ENCODE peak calls at places on chromosomes 1 and 21, in eight cellular contexts. One of them, this sample, is unnamed.

GRCh38 chr1:90864681-90865080 is 147.6 kb upstream of the BARHL2 start:
- DNase-seq in tibial nerve: no peak
- DNase-seq in IMR-90: no peak
- DNase-seq in heart left ventricle: no peak
- DNase-seq in body of pancreas: no peak
- DNase-seq in ovary: no peak
- DNase-seq in right lobe of liver: no peak
- DNase-seq in adrenal gland: no peak
- DNase-seq in this sample: no peak

GRCh38 chr1:16218014-16218673 is 5.7 kb upstream of the ARHGEF19 start:
- DNase-seq in body of pancreas: no peak
- DNase-seq in adrenal gland: no peak
- DNase-seq in ovary: no peak
- DNase-seq in heart left ventricle: no peak
- DNase-seq in IMR-90: no peak
- DNase-seq in tibial nerve: no peak
- DNase-seq in right lobe of liver: no peak
- DNase-seq in this sample: no peak

GRCh38 chr1:171081220-171081993 is 9.3 kb upstream of the FMO3 start:
- DNase-seq in IMR-90: peak
- DNase-seq in right lobe of liver: no peak
- DNase-seq in heart left ventricle: no peak
- DNase-seq in tibial nerve: no peak
- DNase-seq in adrenal gland: no peak
- DNase-seq in body of pancreas: no peak
- DNase-seq in ovary: no peak
- DNase-seq in this sample: no peak

GRCh38 chr1:58436615-58437297 is 109.8 kb downstream of the OMA1 start:
- DNase-seq in heart left ventricle: no peak
- DNase-seq in adrenal gland: no peak
- DNase-seq in tibial nerve: no peak
- DNase-seq in ovary: no peak
- DNase-seq in right lobe of liver: no peak
- DNase-seq in IMR-90: no peak
- DNase-seq in body of pancreas: no peak
- DNase-seq in this sample: no peak

GRCh38 chr21:32884062-32884461 is 112.5 kb upstream of the PAXBP1 start:
- DNase-seq in IMR-90: no peak
- DNase-seq in heart left ventricle: no peak
- DNase-seq in right lobe of liver: no peak
- DNase-seq in adrenal gland: no peak
- DNase-seq in body of pancreas: no peak
- DNase-seq in ovary: no peak
- DNase-seq in tibial nerve: no peak
- DNase-seq in this sample: no peak

GRCh38 chr21:19508844-19509243 is 1105.3 kb upstream of the TMPRSS15 start:
- DNase-seq in tibial nerve: no peak
- DNase-seq in body of pancreas: no peak
- DNase-seq in right lobe of liver: no peak
- DNase-seq in ovary: no peak
- DNase-seq in adrenal gland: no peak
- DNase-seq in IMR-90: no peak
- DNase-seq in heart left ventricle: no peak
- DNase-seq in this sample: no peak

GRCh38 chr1:10651793-10652192 is 144.7 kb downstream of the CASZ1 start:
- DNase-seq in heart left ventricle: no peak
- DNase-seq in body of pancreas: peak
- DNase-seq in IMR-90: no peak
- DNase-seq in ovary: no peak
- DNase-seq in tibial nerve: no peak
- DNase-seq in right lobe of liver: no peak
- DNase-seq in adrenal gland: no peak
- DNase-seq in this sample: no peak

GRCh38 chr1:99727575-99728190 is 38.8 kb downstream of the FRRS1 start:
- DNase-seq in adrenal gland: no peak
- DNase-seq in IMR-90: peak
- DNase-seq in right lobe of liver: no peak
- DNase-seq in tibial nerve: no peak
- DNase-seq in ovary: no peak
- DNase-seq in heart left ventricle: no peak
- DNase-seq in body of pancreas: no peak
- DNase-seq in this sample: no peak

GRCh38 chr1:19096036-19096833 is 113.8 kb downstream of the UBR4 start:
- DNase-seq in ovary: no peak
- DNase-seq in heart left ventricle: no peak
- DNase-seq in right lobe of liver: no peak
- DNase-seq in adrenal gland: peak
- DNase-seq in tibial nerve: no peak
- DNase-seq in IMR-90: peak
- DNase-seq in body of pancreas: peak
- DNase-seq in this sample: no peak

GRCh38 chr1:54798769-54799641 is 2.1 kb downstream of the TTC22 start:
- DNase-seq in IMR-90: peak
- DNase-seq in adrenal gland: no peak
- DNase-seq in body of pancreas: no peak
- DNase-seq in right lobe of liver: peak
- DNase-seq in tibial nerve: no peak
- DNase-seq in ovary: no peak
- DNase-seq in heart left ventricle: no peak
- DNase-seq in this sample: no peak

GRCh38 chr1:225299624-225300023 is 128.2 kb downstream of the LBR start:
- DNase-seq in ovary: no peak
- DNase-seq in heart left ventricle: no peak
- DNase-seq in IMR-90: peak
- DNase-seq in right lobe of liver: no peak
- DNase-seq in tibial nerve: no peak
- DNase-seq in body of pancreas: no peak
- DNase-seq in adrenal gland: no peak
- DNase-seq in this sample: no peak

GRCh38 chr1:78839704-78840277 is 166.7 kb downstream of the ADGRL4 start:
- DNase-seq in ovary: no peak
- DNase-seq in right lobe of liver: no peak
- DNase-seq in body of pancreas: peak
- DNase-seq in heart left ventricle: no peak
- DNase-seq in tibial nerve: no peak
- DNase-seq in IMR-90: peak
- DNase-seq in adrenal gland: peak
- DNase-seq in this sample: no peak

GRCh38 chr1:183892351-183892793 is 87.5 kb downstream of the RGL1 start:
- DNase-seq in ovary: no peak
- DNase-seq in body of pancreas: no peak
- DNase-seq in heart left ventricle: no peak
- DNase-seq in tibial nerve: no peak
- DNase-seq in adrenal gland: no peak
- DNase-seq in IMR-90: peak
- DNase-seq in right lobe of liver: no peak
- DNase-seq in this sample: peak

GRCh38 chr1:234597894-234598293 is 12.1 kb downstream of the IRF2BP2 start:
- DNase-seq in body of pancreas: peak
- DNase-seq in ovary: peak
- DNase-seq in tibial nerve: no peak
- DNase-seq in adrenal gland: no peak
- DNase-seq in IMR-90: peak
- DNase-seq in right lobe of liver: no peak
- DNase-seq in heart left ventricle: peak
- DNase-seq in this sample: no peak

GRCh38 chr1:156623946-156624813 is 5.0 kb downstream of the HAPLN2 start:
- DNase-seq in right lobe of liver: no peak
- DNase-seq in tibial nerve: no peak
- DNase-seq in heart left ventricle: peak
- DNase-seq in adrenal gland: peak
- DNase-seq in body of pancreas: no peak
- DNase-seq in ovary: peak
- DNase-seq in IMR-90: peak
- DNase-seq in this sample: no peak

GRCh38 chr1:55064071-55064581 is 24.8 kb downstream of the PCSK9 start:
- DNase-seq in tibial nerve: no peak
- DNase-seq in heart left ventricle: no peak
- DNase-seq in adrenal gland: no peak
- DNase-seq in body of pancreas: no peak
- DNase-seq in IMR-90: no peak
- DNase-seq in ovary: no peak
- DNase-seq in right lobe of liver: peak
- DNase-seq in this sample: no peak

GRCh38 chr1:60563777-60564176 is 490.2 kb upstream of the C1orf87 start:
- DNase-seq in tibial nerve: no peak
- DNase-seq in adrenal gland: no peak
- DNase-seq in right lobe of liver: no peak
- DNase-seq in body of pancreas: no peak
- DNase-seq in ovary: no peak
- DNase-seq in IMR-90: no peak
- DNase-seq in heart left ventricle: no peak
- DNase-seq in this sample: no peak

GRCh38 chr1:35845766-35846165 is 37.2 kb upstream of the AGO1 start:
- DNase-seq in adrenal gland: no peak
- DNase-seq in right lobe of liver: no peak
- DNase-seq in body of pancreas: no peak
- DNase-seq in heart left ventricle: no peak
- DNase-seq in ovary: no peak
- DNase-seq in tibial nerve: no peak
- DNase-seq in IMR-90: peak
- DNase-seq in this sample: no peak

GRCh38 chr1:184569106-184569505 is 182.3 kb downstream of the C1orf21 start:
- DNase-seq in heart left ventricle: no peak
- DNase-seq in adrenal gland: no peak
- DNase-seq in right lobe of liver: no peak
- DNase-seq in IMR-90: no peak
- DNase-seq in tibial nerve: no peak
- DNase-seq in body of pancreas: no peak
- DNase-seq in ovary: no peak
- DNase-seq in this sample: no peak

GRCh38 chr1:66300986-66301451 is 232.9 kb upstream of the SGIP1 start:
- DNase-seq in heart left ventricle: no peak
- DNase-seq in tibial nerve: no peak
- DNase-seq in adrenal gland: no peak
- DNase-seq in ovary: no peak
- DNase-seq in right lobe of liver: no peak
- DNase-seq in IMR-90: peak
- DNase-seq in body of pancreas: no peak
- DNase-seq in this sample: no peak

GRCh38 chr1:41844255-41844654 is 74.5 kb downstream of the HIVEP3 start:
- DNase-seq in tibial nerve: no peak
- DNase-seq in IMR-90: no peak
- DNase-seq in ovary: no peak
- DNase-seq in right lobe of liver: no peak
- DNase-seq in heart left ventricle: no peak
- DNase-seq in adrenal gland: no peak
- DNase-seq in body of pancreas: no peak
- DNase-seq in this sample: no peak

GRCh38 chr1:98315309-98315708 is 346.2 kb upstream of the SNX7 start:
- DNase-seq in body of pancreas: no peak
- DNase-seq in right lobe of liver: no peak
- DNase-seq in adrenal gland: no peak
- DNase-seq in heart left ventricle: no peak
- DNase-seq in ovary: no peak
- DNase-seq in IMR-90: peak
- DNase-seq in tibial nerve: no peak
- DNase-seq in this sample: no peak

GRCh38 chr1:116961599-116961998 is 40.0 kb upstream of the CD101 start:
- DNase-seq in right lobe of liver: no peak
- DNase-seq in tibial nerve: no peak
- DNase-seq in ovary: no peak
- DNase-seq in IMR-90: no peak
- DNase-seq in adrenal gland: no peak
- DNase-seq in body of pancreas: no peak
- DNase-seq in heart left ventricle: no peak
- DNase-seq in this sample: no peak

GRCh38 chr1:30758785-30759380 is 1.3 kb upstream of the LAPTM5 start:
- DNase-seq in ovary: no peak
- DNase-seq in tibial nerve: no peak
- DNase-seq in heart left ventricle: no peak
- DNase-seq in right lobe of liver: no peak
- DNase-seq in body of pancreas: no peak
- DNase-seq in IMR-90: no peak
- DNase-seq in adrenal gland: no peak
- DNase-seq in this sample: no peak
- TF ChIP-seq POLR2A in ovary: no peak
- TF ChIP-seq POLR2A in tibial nerve: no peak
- TF ChIP-seq POLR2A in heart left ventricle: no peak
- TF ChIP-seq POLR2A in right lobe of liver: no peak
- TF ChIP-seq POLR2A in body of pancreas: no peak
- TF ChIP-seq POLR2A in IMR-90: no peak
- TF ChIP-seq POLR2A in adrenal gland: no peak
- TF ChIP-seq POLR2A in this sample: no peak

DNA sequence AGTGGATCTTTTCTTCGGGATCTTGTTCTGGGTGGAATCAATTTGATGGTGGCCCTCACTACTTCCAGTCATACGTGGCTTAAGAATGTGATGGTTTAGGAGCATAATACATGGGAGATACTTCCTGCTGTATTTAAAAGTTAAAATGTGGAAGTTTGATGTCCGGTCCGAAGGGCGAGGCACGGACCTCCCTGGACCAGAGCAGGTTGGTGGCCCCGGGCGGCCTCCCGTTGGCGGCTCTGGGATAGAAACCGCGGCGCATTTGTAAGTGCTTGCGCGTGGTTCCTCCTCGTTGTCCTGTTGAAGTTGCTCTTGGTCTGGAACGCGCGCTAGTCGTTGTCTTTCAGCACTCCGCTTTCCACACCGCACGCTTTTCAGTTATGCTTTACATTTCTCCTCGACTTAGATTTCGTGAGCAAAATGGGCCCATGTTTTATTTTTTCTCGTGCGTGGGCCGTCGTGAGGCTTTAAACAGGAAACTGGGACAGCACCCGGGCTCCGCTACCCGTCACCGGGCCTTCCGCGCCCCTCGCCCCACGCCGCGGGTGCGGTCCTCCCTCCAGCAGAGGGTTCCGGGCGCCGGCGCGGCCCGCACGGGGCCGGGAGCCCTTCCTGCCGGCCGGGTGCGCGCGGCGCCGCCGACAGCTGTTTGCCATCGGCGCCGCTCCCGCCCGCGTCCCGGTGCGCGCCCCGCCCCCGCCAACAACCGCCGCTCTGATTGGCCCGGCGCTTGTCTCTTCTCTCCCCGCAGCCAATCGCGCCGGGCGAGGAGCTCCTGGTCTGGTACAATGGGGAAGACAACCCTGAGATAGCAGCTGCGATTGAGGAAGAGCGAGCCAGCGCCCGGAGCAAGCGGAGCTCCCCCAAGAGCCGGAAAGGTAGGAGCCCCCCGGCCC is 48.9 kb downstream of the PRDM2 start:
- DNase-seq in body of pancreas: peak
- DNase-seq in ovary: peak
- DNase-seq in heart left ventricle: peak
- DNase-seq in adrenal gland: peak
- DNase-seq in tibial nerve: peak
- DNase-seq in IMR-90: peak
- DNase-seq in right lobe of liver: peak
- DNase-seq in this sample: peak
- TF ChIP-seq POLR2A in body of pancreas: peak
- TF ChIP-seq POLR2A in ovary: peak
- TF ChIP-seq POLR2A in heart left ventricle: no peak
- TF ChIP-seq POLR2A in adrenal gland: peak
- TF ChIP-seq POLR2A in tibial nerve: peak
- TF ChIP-seq POLR2A in IMR-90: peak
- TF ChIP-seq POLR2A in right lobe of liver: peak
- TF ChIP-seq POLR2A in this sample: peak

GRCh38 chr21:44517175-44517899 is 22.7 kb downstream of the KRTAP10-1 start:
- DNase-seq in adrenal gland: no peak
- DNase-seq in body of pancreas: peak
- DNase-seq in heart left ventricle: no peak
- DNase-seq in IMR-90: peak
- DNase-seq in right lobe of liver: no peak
- DNase-seq in tibial nerve: no peak
- DNase-seq in ovary: no peak
- DNase-seq in this sample: no peak
- TF ChIP-seq POLR2A in adrenal gland: no peak
- TF ChIP-seq POLR2A in body of pancreas: no peak
- TF ChIP-seq POLR2A in heart left ventricle: no peak
- TF ChIP-seq POLR2A in IMR-90: no peak
- TF ChIP-seq POLR2A in right lobe of liver: no peak
- TF ChIP-seq POLR2A in tibial nerve: no peak
- TF ChIP-seq POLR2A in ovary: no peak
- TF ChIP-seq POLR2A in this sample: no peak

GRCh38 chr1:12477936-12478611 is 139.9 kb downstream of the DHRS3 start:
- DNase-seq in heart left ventricle: peak
- DNase-seq in IMR-90: peak
- DNase-seq in tibial nerve: peak
- DNase-seq in body of pancreas: peak
- DNase-seq in ovary: peak
- DNase-seq in right lobe of liver: peak
- DNase-seq in adrenal gland: peak
- DNase-seq in this sample: peak
- TF ChIP-seq POLR2A in heart left ventricle: no peak
- TF ChIP-seq POLR2A in IMR-90: no peak
- TF ChIP-seq POLR2A in tibial nerve: no peak
- TF ChIP-seq POLR2A in body of pancreas: no peak
- TF ChIP-seq POLR2A in ovary: no peak
- TF ChIP-seq POLR2A in right lobe of liver: no peak
- TF ChIP-seq POLR2A in adrenal gland: no peak
- TF ChIP-seq POLR2A in this sample: no peak